ENCODE peak calls at places on chromosomes 5 and 9, in seven cellular contexts. J is A549, N is HCT116, W is GM12878, B is HepG2, Q is K562, T is SK-N-SH. G is an unnamed sample.

GRCh38 chr5:84058561-84058960 is 326.1 kb downstream of the EDIL3 start:
- DNase-seq in J (no peak), N (no peak), W (no peak), B (no peak), Q (no peak), T (no peak), G (no peak)

GRCh38 chr9:90547896-90548295 is 94.7 kb downstream of the DIRAS2 start:
- DNase-seq in J (no peak), N (no peak), W (no peak), B (no peak), Q (no peak), T (no peak), G (no peak)

GRCh38 chr9:113515862-113516261 is 52.3 kb downstream of the RGS3 start:
- DNase-seq in J (no peak), N (no peak), W (no peak), B (no peak), Q (no peak), T (no peak), G (no peak)

GRCh38 chr5:150662731-150663516 is 1.9 kb downstream of the MYOZ3 start:
- DNase-seq in J (no peak), N (no peak), W (no peak), B (no peak), Q (no peak), T (no peak), G (no peak)

GRCh38 chr9:36136277-36136893 is at the start of gene GLIPR2:
- DNase-seq in J (peak), N (peak), W (no peak), B (peak), Q (peak), T (peak), G (peak)

GRCh38 chr5:138438724-138439536 is at the start of gene REEP2:
- DNase-seq in J (peak), N (no peak), W (no peak), B (no peak), Q (peak), T (peak), G (no peak)

GRCh38 chr5:31921852-31922305 is 252.2 kb downstream of the GOLPH3 start:
- DNase-seq in J (no peak), N (no peak), W (no peak), B (no peak), Q (no peak), T (no peak), G (no peak)

GRCh38 chr9:91126761-91127420 is 234.8 kb downstream of the AUH start:
- DNase-seq in J (no peak), N (no peak), W (no peak), B (no peak), Q (no peak), T (no peak), G (no peak)

GRCh38 chr9:127950513-127951210 is 13.0 kb upstream of the DPM2 start:
- DNase-seq in J (no peak), N (no peak), W (no peak), B (peak), Q (no peak), T (no peak), G (no peak)

GRCh38 chr5:173785421-173785820 is 102.7 kb upstream of the CPEB4 start:
- DNase-seq in J (no peak), N (no peak), W (no peak), B (no peak), Q (peak), T (no peak), G (no peak)

GRCh38 chr5:138440226-138441073 is 1.6 kb downstream of the REEP2 start:
- DNase-seq in J (no peak), N (no peak), W (no peak), B (no peak), Q (no peak), T (peak), G (no peak)

GRCh38 chr9:124654431-124654830 is 116.7 kb downstream of the NR6A1 start:
- DNase-seq in J (no peak), N (no peak), W (no peak), B (no peak), Q (no peak), T (no peak), G (peak)

GRCh38 chr5:134275822-134276221 is 49.9 kb upstream of the PPP2CA start:
- DNase-seq in J (no peak), N (no peak), W (peak), B (no peak), Q (no peak), T (no peak), G (no peak)

GRCh38 chr9:135559606-135560005 is 1.9 kb upstream of the PAEP start:
- DNase-seq in J (no peak), N (no peak), W (no peak), B (no peak), Q (no peak), T (no peak), G (no peak)

GRCh38 chr5:143352691-143353090 is 50.8 kb downstream of the NR3C1 start:
- DNase-seq in J (no peak), N (no peak), W (no peak), B (no peak), Q (no peak), T (no peak), G (no peak)

GRCh38 chr5:62190931-62191330 is 115.1 kb upstream of the KIF2A start:
- DNase-seq in J (no peak), N (no peak), W (no peak), B (no peak), Q (no peak), T (no peak), G (no peak)

GRCh38 chr9:73037613-73038012 is 84.8 kb upstream of the ALDH1A1 start:
- DNase-seq in J (peak), N (no peak), W (no peak), B (peak), Q (no peak), T (no peak), G (no peak)

GRCh38 chr5:53170748-53171349 is 61.3 kb upstream of the MOCS2 start:
- DNase-seq in J (peak), N (peak), W (no peak), B (peak), Q (peak), T (peak), G (no peak)

GRCh38 chr9:91500509-91501011 is 76.9 kb upstream of the NFIL3 start:
- DNase-seq in J (peak), N (peak), W (no peak), B (no peak), Q (peak), T (no peak), G (no peak)

GRCh38 chr5:16809816-16810502 is 126.1 kb downstream of the MYO10 start:
- DNase-seq in J (no peak), N (no peak), W (no peak), B (peak), Q (no peak), T (no peak), G (no peak)

GRCh38 chr9:35767458-35767857 is 13.4 kb upstream of the MSMP start:
- DNase-seq in J (no peak), N (no peak), W (no peak), B (no peak), Q (no peak), T (no peak), G (no peak)

GRCh38 chr9:108672475-108673065 is 183.2 kb downstream of the ACTL7B start:
- DNase-seq in J (no peak), N (no peak), W (no peak), B (no peak), Q (no peak), T (no peak), G (no peak)

GRCh38 chr5:50751064-50751657 is 84.7 kb downstream of the PARP8 start:
- DNase-seq in J (peak), N (peak), W (peak), B (peak), Q (peak), T (peak), G (peak)

GRCh38 chr9:92706218-92706940 is 36.4 kb upstream of the IPPK start:
- DNase-seq in J (peak), N (peak), W (no peak), B (peak), Q (peak), T (no peak), G (no peak)

DNA sequence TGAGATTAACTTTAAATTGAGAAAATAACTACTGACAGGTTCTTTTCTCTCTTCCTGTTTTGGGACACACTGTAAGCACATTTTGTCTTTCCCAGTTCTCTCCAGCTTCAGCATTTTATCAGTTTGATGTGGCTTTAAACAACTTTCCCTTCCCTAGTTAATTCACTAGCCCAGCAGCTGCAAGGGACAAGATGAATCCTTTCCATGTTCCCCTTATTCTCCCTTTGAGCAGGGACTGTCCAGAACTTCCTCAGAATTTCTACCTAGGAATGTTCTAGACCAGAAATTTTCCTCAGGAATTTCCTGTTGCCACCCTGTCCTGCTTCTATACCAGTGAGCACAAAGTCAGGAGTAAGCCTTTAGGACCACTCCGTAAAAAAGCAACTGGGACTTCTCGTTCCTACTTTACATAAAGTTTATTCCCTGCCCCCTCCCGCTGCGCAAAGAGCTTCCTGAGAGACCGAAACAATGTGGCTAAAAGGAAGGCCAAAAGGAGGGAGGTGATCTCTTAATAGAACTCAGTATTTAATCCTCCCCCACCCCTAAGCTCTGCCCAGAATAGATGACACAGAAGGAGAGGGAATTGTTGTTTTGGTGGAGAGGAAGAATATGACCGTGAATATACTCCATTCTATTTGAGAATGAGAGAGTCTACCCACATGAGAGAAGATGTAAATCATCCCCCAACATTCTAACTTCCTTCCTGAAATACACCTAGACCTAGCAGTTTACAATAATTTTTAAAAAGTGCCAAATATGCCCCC is 61.9 kb downstream of the GLIS3 start:
- DNase-seq in J (no peak), N (no peak), W (no peak), B (no peak), Q (no peak), T (no peak), G (no peak)
- TF ChIP-seq REST in J (no peak), N (no peak), W (no peak), B (no peak), Q (no peak), T (no peak), G (no peak)

DNA sequence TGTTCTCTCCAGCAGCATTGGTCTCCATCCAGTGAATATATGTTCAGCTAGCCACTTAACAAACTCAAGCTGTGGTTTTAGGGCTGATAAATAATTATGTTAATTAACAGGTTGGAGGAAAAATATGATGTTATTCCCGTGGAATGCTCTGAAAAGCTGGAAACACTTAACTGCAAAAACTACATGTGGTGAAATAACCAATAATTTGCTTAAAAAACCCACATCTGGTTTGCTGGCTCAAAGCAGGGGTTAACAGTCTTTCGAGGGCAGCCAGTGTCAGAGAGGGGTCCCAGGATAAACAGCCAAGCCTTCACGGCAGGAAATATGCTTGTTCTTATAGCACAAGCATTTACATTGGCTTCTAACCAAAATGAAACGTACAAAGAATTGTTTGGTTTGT is 254.0 kb upstream of the GAS1 start:
- DNase-seq in J (no peak), N (no peak), W (no peak), B (no peak), Q (no peak), T (no peak), G (no peak)
- TF ChIP-seq REST in J (no peak), N (no peak), W (no peak), B (no peak), Q (no peak), T (no peak), G (no peak)

GRCh38 chr5:36369092-36369737 is 67.5 kb upstream of the RANBP3L start:
- DNase-seq in J (no peak), N (no peak), W (no peak), B (no peak), Q (no peak), T (no peak), G (no peak)

GRCh38 chr5:36364473-36364872 is 62.8 kb upstream of the RANBP3L start:
- DNase-seq in J (no peak), N (no peak), W (no peak), B (no peak), Q (no peak), T (no peak), G (no peak)

GRCh38 chr5:36366883-36367282 is 65.2 kb upstream of the RANBP3L start:
- DNase-seq in J (no peak), N (no peak), W (no peak), B (no peak), Q (no peak), T (no peak), G (no peak)

GRCh38 chr5:36370073-36370472 is 68.4 kb upstream of the RANBP3L start:
- DNase-seq in J (no peak), N (no peak), W (no peak), B (no peak), Q (no peak), T (no peak), G (no peak)

GRCh38 chr5:36367524-36367923 is 65.8 kb upstream of the RANBP3L start:
- DNase-seq in J (no peak), N (no peak), W (no peak), B (no peak), Q (no peak), T (no peak), G (no peak)
- TF ChIP-seq REST in J (no peak), N (no peak), W (no peak), B (no peak), Q (no peak), T (no peak), G (no peak)

GRCh38 chr5:179413711-179414458 is 68.6 kb upstream of the ADAMTS2 start:
- DNase-seq in J (no peak), N (no peak), W (no peak), B (no peak), Q (no peak), T (peak), G (no peak)
- TF ChIP-seq REST in J (no peak), N (no peak), W (no peak), B (no peak), Q (no peak), T (no peak), G (no peak)

GRCh38 chr5:80260461-80260860 is 4.6 kb upstream of the SERINC5 start:
- DNase-seq in J (no peak), N (no peak), W (no peak), B (no peak), Q (no peak), T (no peak), G (no peak)
- TF ChIP-seq REST in J (no peak), N (no peak), W (no peak), B (no peak), Q (no peak), T (no peak), G (no peak)